ENCODE peak calls at places on chromosomes 7 and 10, in four cellular contexts. B is hepatocyte, R is fibroblast of the aortic adventitia, L is Calu3. Y is an unnamed sample.

GRCh38 chr10:126110434-126110833 is 214.1 kb downstream of the FANK1 start:
- DNase-seq in B (no peak), R (peak; percentile 66), L (no peak), Y (no peak)

GRCh38 chr7:33981686-33982424 is 76.5 kb downstream of the BMPER start:
- DNase-seq in B (no peak), R (peak; percentile 39), L (no peak), Y (no peak)

GRCh38 chr10:84818956-84819355 is 490.6 kb downstream of the CCSER2 start:
- DNase-seq in B (no peak), R (no peak), L (no peak), Y (no peak)

GRCh38 chr7:45623157-45623556 is 49.0 kb downstream of the ADCY1 start:
- DNase-seq in B (no peak), R (no peak), L (no peak), Y (no peak)

GRCh38 chr7:46201966-46202365 is 280.9 kb upstream of the IGFBP3 start:
- DNase-seq in B (no peak), R (no peak), L (no peak), Y (no peak)

GRCh38 chr10:45660876-45661411 is 11.6 kb downstream of the ZFAND4 start:
- DNase-seq in B (no peak), R (no peak), L (no peak), Y (no peak)

GRCh38 chr10:50618624-50619023 is 5.1 kb downstream of the SGMS1 start:
- DNase-seq in B (no peak), R (no peak), L (no peak), Y (no peak)

GRCh38 chr10:131745591-131745990 is 155.2 kb upstream of the PPP2R2D start:
- DNase-seq in B (no peak), R (no peak), L (no peak), Y (no peak)

GRCh38 chr10:28991738-28992270 is 297.1 kb upstream of the LYZL1 start:
- DNase-seq in B (peak; percentile 69), R (peak; percentile 53), L (peak; percentile 74), Y (peak; percentile 42)

GRCh38 chr10:485776-486572 is 203.5 kb downstream of the DIP2C start:
- DNase-seq in B (no peak), R (peak; percentile 52), L (no peak), Y (no peak)

GRCh38 chr7:11698273-11698930 is 133.6 kb downstream of the THSD7A start:
- DNase-seq in B (no peak), R (no peak), L (no peak), Y (no peak)

GRCh38 chr7:82194011-82194410 is 249.6 kb downstream of the CACNA2D1 start:
- DNase-seq in B (no peak), R (peak; percentile 88), L (no peak), Y (no peak)

GRCh38 chr10:44961231-44961571 is 1.6 kb downstream of the RASSF4 start:
- DNase-seq in B (no peak), R (no peak), L (no peak), Y (no peak)

GRCh38 chr7:142776206-142776844 is 5.6 kb downstream of the PRSS2 start:
- DNase-seq in B (no peak), R (peak; percentile 90), L (no peak), Y (no peak)

GRCh38 chr7:99919814-99920618 is 686 bp upstream of the TRIM4 start:
- DNase-seq in B (no peak), R (peak; percentile 10), L (no peak), Y (peak; percentile 21)

GRCh38 chr10:123303581-123303980 is 149.4 kb downstream of the BUB3 start:
- DNase-seq in B (no peak), R (no peak), L (no peak), Y (no peak)

GRCh38 chr10:116429288-116429977 is 1.8 kb downstream of the PNLIPRP3 start:
- DNase-seq in B (no peak), R (no peak), L (no peak), Y (no peak)

GRCh38 chr7:27689045-27689877 is 26.6 kb upstream of the HIBADH start:
- DNase-seq in B (peak; percentile 45), R (peak; percentile 72), L (peak; percentile 69), Y (peak; percentile 37)

GRCh38 chr10:69848454-69848853 is 46.7 kb downstream of the COL13A1 start:
- DNase-seq in B (no peak), R (no peak), L (no peak), Y (no peak)

GRCh38 chr10:67476201-67476600 is 219.8 kb downstream of the CTNNA3 start:
- DNase-seq in B (no peak), R (no peak), L (peak; percentile 24), Y (peak; percentile 4)
- TF ChIP-seq CTCF in B (no peak), R (no peak), L (no peak), Y (no peak)

DNA sequence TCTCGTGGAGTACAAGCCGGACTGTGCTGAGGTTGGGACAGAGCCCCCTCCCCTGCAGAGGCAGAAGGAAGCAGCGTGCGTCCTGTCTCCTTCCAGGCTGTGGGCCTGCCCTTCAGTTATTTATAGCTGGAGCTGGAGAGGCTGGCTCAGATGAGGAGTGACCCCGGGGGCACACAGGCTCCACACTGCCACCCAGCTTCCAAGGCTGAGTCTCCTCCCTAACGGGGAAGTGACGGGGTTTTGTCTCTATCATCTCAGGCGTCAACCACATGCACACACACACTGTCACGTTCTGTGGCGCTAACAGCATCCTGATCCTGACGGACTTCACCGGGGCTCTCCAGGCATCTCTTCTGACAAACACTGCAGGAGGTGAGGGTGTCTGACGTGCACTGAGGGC is 25.4 kb downstream of the AMZ1 start:
- DNase-seq in B (no peak), R (no peak), L (no peak), Y (no peak)
- TF ChIP-seq CTCF in B (no peak), R (no peak), L (no peak), Y (no peak)

DNA sequence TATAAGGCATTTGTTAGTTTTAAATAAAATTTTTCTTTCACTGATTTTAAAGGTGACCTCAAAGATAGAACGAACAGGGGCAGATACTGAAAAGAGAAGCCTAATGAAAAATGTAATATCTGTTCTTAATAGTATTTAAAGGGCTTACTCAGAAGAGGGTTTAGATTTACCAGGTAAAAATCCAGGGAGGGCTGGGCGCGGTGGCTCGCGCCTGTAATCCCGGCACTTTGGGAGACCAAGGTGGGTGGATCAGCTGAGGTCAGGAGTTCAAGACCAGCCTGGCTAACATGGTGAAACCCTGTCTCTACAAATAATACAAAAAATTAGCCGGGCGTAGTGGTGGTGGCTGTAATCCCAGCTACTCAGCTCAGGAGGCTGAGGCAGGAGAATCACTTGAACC is 108.3 kb upstream of the CNTNAP2 start:
- DNase-seq in B (no peak), R (no peak), L (no peak), Y (no peak)
- TF ChIP-seq CTCF in B (no peak), R (no peak), L (no peak), Y (no peak)

DNA sequence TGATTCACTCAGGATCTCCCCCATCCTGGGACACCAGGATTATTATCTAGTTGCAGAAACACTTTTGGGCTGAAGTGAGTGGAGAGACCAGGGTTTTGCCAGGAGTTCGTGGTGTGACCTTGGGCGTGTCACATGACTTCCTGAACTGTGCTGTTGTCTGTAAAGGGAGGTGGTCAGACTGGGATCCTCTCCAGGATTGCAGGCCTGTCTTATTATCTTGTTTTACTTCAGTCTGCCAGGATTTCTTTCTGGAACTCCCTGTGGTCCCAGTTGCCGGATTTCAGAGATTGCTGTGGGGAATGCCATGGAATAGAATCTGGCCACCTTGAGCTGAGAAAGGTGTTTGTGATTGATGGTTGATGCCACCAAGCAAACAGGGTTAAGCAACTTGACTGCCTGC is 35.8 kb downstream of the CRCP start:
- DNase-seq in B (no peak), R (peak; percentile 98), L (no peak), Y (no peak)
- TF ChIP-seq CTCF in B (no peak), R (no peak), L (no peak), Y (no peak)